ENCODE peak calls at places on chromosomes 12 and 14, in nine cellular contexts. V is AG09319, H is kidney, E is nephron progenitor cell, R is heart right ventricle, T is dorsolateral prefrontal cortex, A is GM12878, S is endodermal cell, I is hepatocyte. F is an unnamed sample.

GRCh38 chr14:24378981-24379906 is 11.3 kb downstream of the NFATC4 start:
- DNase-seq in V (no peak), H (no peak), E (no peak), R (no peak), T (no peak), A (no peak), S (no peak), I (no peak), F (no peak)

GRCh38 chr14:56145965-56146364 is 27.8 kb downstream of the PELI2 start:
- DNase-seq in V (peak; percentile 10), H (no peak), E (no peak), R (no peak), T (no peak), A (no peak), S (no peak), I (no peak), F (no peak)

GRCh38 chr12:123886258-123886657 is 86.4 kb downstream of the CCDC92 start:
- DNase-seq in V (no peak), H (no peak), E (no peak), R (no peak), T (no peak), A (no peak), S (no peak), I (no peak), F (no peak)

GRCh38 chr14:48398675-48399282 is 723.4 kb upstream of the MDGA2 start:
- DNase-seq in V (no peak), H (no peak), E (peak; percentile 13), R (no peak), T (no peak), A (no peak), S (peak; percentile 52), I (peak; percentile 66), F (no peak)

GRCh38 chr12:131074221-131075083 is 120.7 kb downstream of the ADGRD1 start:
- DNase-seq in V (no peak), H (peak; percentile 74), E (no peak), R (peak; percentile 84), T (no peak), A (no peak), S (peak; percentile 45), I (peak; percentile 27), F (no peak)

GRCh38 chr12:78490841-78491240 is 373.7 kb upstream of the SYT1 start:
- DNase-seq in V (no peak), H (no peak), E (no peak), R (no peak), T (no peak), A (no peak), S (no peak), I (no peak), F (no peak)

GRCh38 chr12:32688786-32689185 is 9.7 kb downstream of the DNM1L start:
- DNase-seq in V (no peak), H (no peak), E (no peak), R (no peak), T (no peak), A (no peak), S (peak; percentile 64), I (no peak), F (no peak)

GRCh38 chr12:90111646-90112565 is 403.3 kb upstream of the ATP2B1 start:
- DNase-seq in V (no peak), H (no peak), E (no peak), R (no peak), T (peak; percentile 35), A (no peak), S (no peak), I (no peak), F (no peak)

GRCh38 chr12:89417246-89417977 is 65.1 kb upstream of the DUSP6 start:
- DNase-seq in V (no peak), H (no peak), E (no peak), R (no peak), T (no peak), A (no peak), S (no peak), I (no peak), F (no peak)

GRCh38 chr12:48969847-48970701 is 1.5 kb downstream of the WNT10B start:
- DNase-seq in V (no peak), H (no peak), E (peak; percentile 68), R (no peak), T (no peak), A (no peak), S (peak; percentile 86), I (peak; percentile 69), F (no peak)

GRCh38 chr12:125549836-125550235 is 484.6 kb downstream of the AACS start:
- DNase-seq in V (no peak), H (no peak), E (peak; percentile 12), R (no peak), T (no peak), A (no peak), S (peak; percentile 92), I (no peak), F (no peak)
- TF ChIP-seq CTCF in V (peak; percentile 5), H (no peak), E (peak; percentile 33), R (no peak), T (no peak), A (peak; percentile 61), S (peak; percentile 78), I (no peak), F (no peak)

GRCh38 chr12:5432011-5432400 is at the start of gene NTF3:
- DNase-seq in V (no peak), H (no peak), E (peak; percentile 60), R (peak; percentile 29), T (no peak), A (no peak), S (peak; percentile 84), I (peak; percentile 74), F (no peak)

GRCh38 chr12:5434647-5434968 is 2.7 kb downstream of the NTF3 start:
- DNase-seq in V (no peak), H (no peak), E (no peak), R (no peak), T (no peak), A (no peak), S (no peak), I (no peak), F (peak; percentile 94)

GRCh38 chr12:5435161-5435560 is 3.3 kb downstream of the NTF3 start:
- DNase-seq in V (no peak), H (no peak), E (no peak), R (no peak), T (no peak), A (no peak), S (peak; percentile 7), I (no peak), F (no peak)

GRCh38 chr12:5433840-5434646 is 2.1 kb downstream of the NTF3 start:
- DNase-seq in V (no peak), H (no peak), E (no peak), R (no peak), T (no peak), A (no peak), S (peak; percentile 54), I (no peak), F (peak; percentile 84)

DNA sequence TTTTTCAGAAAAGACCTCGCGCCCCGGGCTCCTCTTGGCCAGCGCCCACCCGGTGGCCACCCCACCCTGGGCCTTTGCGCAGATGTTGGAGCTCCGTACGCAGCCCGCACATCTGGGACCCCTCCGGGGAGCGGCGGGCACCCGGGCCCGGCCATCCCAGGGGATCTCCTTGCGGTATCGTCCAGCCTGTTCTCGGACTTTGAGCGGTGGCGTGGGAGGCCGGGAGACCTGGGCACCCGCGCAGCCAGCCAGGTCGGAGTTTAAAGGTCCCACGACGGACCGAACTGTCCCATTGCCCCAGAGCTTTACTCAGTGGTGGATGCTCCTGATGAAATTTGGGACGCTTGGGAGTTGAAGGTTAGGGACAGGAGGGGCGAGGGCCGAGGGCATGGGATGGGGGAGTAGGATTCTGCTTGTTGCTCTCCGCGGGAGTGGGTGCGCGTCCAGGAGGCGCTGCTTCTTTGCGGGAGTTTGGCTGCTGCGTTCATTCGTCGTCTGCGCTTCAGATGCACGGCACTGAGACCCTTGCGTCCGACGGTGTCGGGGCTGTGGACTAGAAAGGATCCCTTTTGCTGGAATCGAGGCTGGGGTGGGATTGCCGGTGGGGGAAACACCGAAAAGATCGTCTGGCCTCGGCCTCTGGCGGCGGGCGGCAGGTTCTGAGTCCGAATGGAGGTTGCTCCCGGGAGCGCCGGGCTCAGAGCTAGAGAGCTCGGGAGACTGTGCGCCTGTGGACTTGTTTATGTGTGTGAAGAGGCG is 1.4 kb downstream of the NTF3 start:
- DNase-seq in V (no peak), H (peak; percentile 79), E (peak; percentile 62), R (no peak), T (no peak), A (no peak), S (peak; percentile 90), I (peak; percentile 66), F (peak; percentile 67)
- TF ChIP-seq CTCF in V (peak; percentile 17), H (no peak), E (no peak), R (no peak), T (no peak), A (no peak), S (no peak), I (peak; percentile 7), F (no peak)

DNA sequence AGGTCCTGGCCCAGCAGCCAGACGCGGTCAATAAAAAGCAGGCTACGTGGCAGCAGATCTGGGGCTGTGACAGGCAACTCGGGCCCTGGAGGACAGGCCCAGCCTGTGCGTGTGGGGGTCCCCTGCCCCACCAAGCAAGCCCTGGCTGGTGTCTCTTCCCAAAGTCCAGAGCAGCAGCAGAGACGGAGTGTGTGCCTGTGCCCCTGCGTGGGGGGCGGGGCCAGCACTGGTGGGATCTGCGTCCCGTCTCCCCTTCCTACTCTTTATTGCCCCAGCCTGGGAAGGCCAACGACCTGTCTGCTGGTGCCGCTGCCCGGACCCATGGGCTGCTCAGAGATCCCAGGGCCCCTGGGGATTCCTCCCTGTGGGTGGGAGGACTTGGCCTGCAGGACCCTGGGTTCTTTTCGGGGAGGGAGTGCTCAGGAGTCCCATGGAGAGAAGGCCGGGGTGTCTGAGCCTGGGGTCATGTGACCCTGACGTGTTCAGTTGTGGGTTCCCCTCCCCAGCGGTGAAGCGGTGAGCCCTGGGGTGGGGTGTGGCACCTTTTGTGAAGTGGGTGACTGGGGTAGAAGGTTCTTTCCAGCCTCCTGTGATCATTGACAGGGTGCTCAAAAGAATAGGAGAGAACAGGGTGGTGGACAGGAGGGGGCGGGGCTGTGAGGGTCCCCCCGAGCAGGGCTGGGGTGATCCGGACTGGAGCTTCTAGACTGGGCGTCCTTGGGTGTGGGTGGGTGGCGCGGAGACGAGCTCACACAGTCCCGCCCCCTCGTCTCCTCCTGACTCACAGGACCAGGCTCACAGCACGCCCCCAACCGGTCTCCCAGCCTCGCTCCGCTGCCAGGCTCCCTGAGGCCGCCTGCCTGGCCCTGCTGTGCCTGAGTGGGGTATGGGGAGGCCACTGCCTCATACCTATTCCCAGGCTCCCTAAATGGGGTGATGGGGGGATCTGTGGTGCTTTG is 22.4 kb downstream of the ASPG start:
- DNase-seq in V (no peak), H (peak; percentile 79), E (peak; percentile 42), R (no peak), T (peak; percentile 47), A (no peak), S (peak; percentile 63), I (peak; percentile 68), F (no peak)
- TF ChIP-seq CTCF in V (no peak), H (no peak), E (no peak), R (no peak), T (no peak), A (no peak), S (no peak), I (no peak), F (no peak)

DNA sequence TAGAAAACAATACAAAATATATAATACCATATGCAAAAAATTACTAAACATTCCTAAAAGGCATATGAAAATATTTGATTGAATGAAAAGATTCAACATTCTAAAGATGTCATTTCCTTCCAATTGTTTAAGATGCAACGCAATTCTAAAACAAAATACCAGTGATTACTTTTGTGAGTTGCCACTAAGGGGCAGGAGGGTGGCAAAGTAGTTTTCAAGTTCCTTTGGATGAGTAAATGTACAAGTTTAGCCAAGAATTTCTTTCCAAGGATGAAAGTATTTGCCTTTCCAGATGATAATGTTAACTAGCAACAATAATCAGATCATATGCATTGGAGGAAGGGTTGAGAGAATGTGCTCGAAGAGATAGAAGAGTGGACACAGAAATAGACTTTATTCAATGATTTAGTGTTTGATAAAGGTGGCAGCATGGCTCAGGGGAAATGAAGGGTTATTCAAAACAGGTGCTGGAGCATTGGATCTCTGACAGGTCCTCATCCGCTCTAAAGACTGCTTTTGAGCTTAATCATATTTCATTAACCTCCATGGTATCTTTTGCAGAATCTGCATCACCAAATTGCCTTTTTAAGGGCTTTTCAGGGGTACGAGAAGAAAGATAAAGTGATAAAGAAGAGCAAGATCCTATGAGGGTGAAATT is 678.5 kb upstream of the TBX3 start:
- DNase-seq in V (no peak), H (no peak), E (no peak), R (no peak), T (no peak), A (no peak), S (no peak), I (no peak), F (no peak)
- TF ChIP-seq CTCF in V (peak; percentile 38), H (no peak), E (no peak), R (no peak), T (no peak), A (no peak), S (peak; percentile 34), I (no peak), F (no peak)

F was measured in vagina.